ENCODE peak calls at places on chromosomes 6 and 20, in seven cellular contexts. O, T, S, K, E, F and C are unnamed samples.
A peak's percentile ranks its signal among the peaks of the same experiment; 100 is the strongest.

GRCh38 chr20:9884061-9884460 is 45.2 kb upstream of the PAK5 start:
- DNase-seq in F (no peak), E (no peak), K (no peak), T (no peak), S (no peak), O (no peak), C (no peak)

GRCh38 chr6:148973809-148974208 is 227.0 kb downstream of the UST start:
- DNase-seq in O (no peak), T (no peak), F (no peak), S (no peak), E (no peak), K (no peak), C (no peak)

GRCh38 chr20:49740807-49741206 is 27.1 kb upstream of the B4GALT5 start:
- DNase-seq in E (no peak), S (no peak), O (no peak), K (no peak), T (no peak), F (no peak), C (no peak)

GRCh38 chr6:110180228-110181008 is at the start of gene CDC40:
- DNase-seq in K (peak; percentile 54), F (peak; percentile 35), S (peak; percentile 62), O (peak; percentile 45), T (peak; percentile 77), E (no peak), C (no peak)

GRCh38 chr20:35953411-35954199 is 697 bp downstream of the SCAND1 start:
- DNase-seq in O (peak; percentile 43), F (peak; percentile 49), K (peak; percentile 58), T (peak; percentile 87), E (no peak), S (peak; percentile 66), C (peak; percentile 26)

GRCh38 chr20:3406481-3407425 is 716 bp downstream of the DNAAF9 start:
- DNase-seq in S (peak; percentile 11), O (no peak), T (no peak), E (peak; percentile 35), F (no peak), K (peak; percentile 53), C (no peak)

GRCh38 chr6:111850288-111850937 is 22.8 kb downstream of the FYN start:
- DNase-seq in E (no peak), K (no peak), T (no peak), F (no peak), O (no peak), S (no peak), C (no peak)

GRCh38 chr6:117444600-117444999 is 18.9 kb upstream of the ROS1 start:
- DNase-seq in T (no peak), K (no peak), S (no peak), F (no peak), E (no peak), O (no peak), C (no peak)

GRCh38 chr6:25637946-25638345 is 14.1 kb upstream of the SCGN start:
- DNase-seq in O (no peak), K (no peak), F (no peak), E (no peak), S (no peak), T (no peak), C (no peak)

GRCh38 chr6:81861281-81861680 is 108.8 kb upstream of the TENT5A start:
- DNase-seq in K (no peak), F (no peak), S (no peak), E (no peak), O (no peak), T (no peak), C (no peak)

GRCh38 chr6:5112065-5112799 is 27.1 kb downstream of the PPP1R3G start:
- DNase-seq in E (no peak), S (no peak), K (no peak), O (no peak), F (no peak), T (no peak), C (no peak)